ENCODE peak calls at places on chromosomes 13 and 19, in five cellular contexts. M is iPS DF 6.9; E is body of pancreas; P is heart left ventricle; C is CD8-positive, alpha-beta T cell. Q is an unnamed sample. For H3K27me3, the result is how much of the 10 kb centered on the place peaks cover.

GRCh38 chr13:51207881-51208280 is 14.3 kb upstream of the FAM124A start:
- DNase-seq in M (no peak), E (no peak), P (no peak), C (no peak), Q (no peak)

GRCh38 chr19:8224394-8225145 is 15.4 kb downstream of the CERS4 start:
- DNase-seq in M (no peak), E (no peak), P (peak), C (no peak), Q (no peak)

GRCh38 chr19:1383311-1384084 is at the start of gene NDUFS7:
- DNase-seq in M (no peak), E (peak), P (peak), C (peak), Q (peak)

GRCh38 chr19:38070573-38070972 is 153.4 kb downstream of the DPF1 start:
- DNase-seq in M (no peak), E (no peak), P (no peak), C (no peak), Q (no peak)

GRCh38 chr13:105587786-105588185 is 947.7 kb downstream of the EFNB2 start:
- DNase-seq in M (no peak), E (no peak), P (no peak), C (no peak), Q (no peak)

GRCh38 chr13:30916991-30917390 is 10.9 kb downstream of the MEDAG start:
- DNase-seq in M (no peak), E (no peak), P (no peak), C (no peak), Q (no peak)

GRCh38 chr13:86906458-86906857 is 764.7 kb upstream of the SLITRK5 start:
- DNase-seq in M (no peak), E (no peak), P (no peak), C (no peak), Q (no peak)

GRCh38 chr13:39527961-39528720 is 74.9 kb downstream of the LHFPL6 start:
- DNase-seq in M (no peak), E (no peak), P (no peak), C (no peak), Q (peak)

GRCh38 chr13:93522486-93522885 is 295.9 kb downstream of the GPC6 start:
- DNase-seq in M (no peak), E (no peak), P (no peak), C (no peak), Q (no peak)

DNA sequence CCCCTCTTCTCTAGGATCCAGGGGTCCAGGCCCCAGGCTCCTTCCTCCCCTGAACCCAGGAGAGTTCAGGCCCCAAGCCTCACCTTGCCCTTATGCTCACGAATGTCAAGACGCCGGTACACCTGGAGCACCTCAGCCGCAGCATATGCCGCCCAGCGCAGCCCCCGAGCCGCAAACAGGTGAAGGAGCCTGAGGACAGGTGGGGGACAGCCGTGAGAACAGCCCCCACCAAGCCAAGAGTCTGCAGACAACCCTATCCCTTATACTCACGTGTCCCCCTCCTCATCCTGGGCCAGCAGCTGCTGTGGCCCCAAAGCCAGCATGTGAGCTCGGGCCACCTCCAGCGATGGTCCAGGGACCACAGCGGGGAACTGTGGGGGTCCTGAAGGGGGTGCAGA is 3.7 kb downstream of the NFKBID start:
- DNase-seq in M (no peak), E (no peak), P (no peak), C (no peak), Q (no peak)
- H3K27me3 ChIP-seq in M (under half), E (under half), P (under half), C (under half), Q (under half)

GRCh38 chr13:112606125-112607001 is 18.4 kb upstream of the TUBGCP3 start:
- DNase-seq in M (peak), E (peak), P (peak), C (peak), Q (peak)
- H3K27ac ChIP-seq in M (no peak), E (peak), P (peak), C (no peak), Q (peak)

GRCh38 chr13:41019027-41019487 is at the start of gene ELF1:
- DNase-seq in M (no peak), E (peak), P (no peak), C (peak), Q (peak)
- H3K27me3 ChIP-seq in M (under half), E (under half), P (under half), C (under half), Q (under half)

GRCh38 chr13:98214707-98215106 is 37.6 kb upstream of the RNF113B start:
- DNase-seq in M (no peak), E (peak), P (no peak), C (no peak), Q (no peak)

GRCh38 chr13:98215508-98215907 is 38.4 kb upstream of the RNF113B start:
- DNase-seq in M (no peak), E (no peak), P (no peak), C (no peak), Q (no peak)

GRCh38 chr13:98216711-98217110 is 39.6 kb upstream of the RNF113B start:
- DNase-seq in M (no peak), E (no peak), P (no peak), C (no peak), Q (no peak)

GRCh38 chr13:98217597-98217996 is 40.5 kb upstream of the RNF113B start:
- DNase-seq in M (no peak), E (no peak), P (no peak), C (no peak), Q (no peak)

GRCh38 chr13:98216135-98216565 is 39.1 kb upstream of the RNF113B start:
- DNase-seq in M (no peak), E (peak), P (peak), C (no peak), Q (peak)
- H3K27ac ChIP-seq in M (no peak), E (no peak), P (no peak), C (no peak), Q (no peak)

DNA sequence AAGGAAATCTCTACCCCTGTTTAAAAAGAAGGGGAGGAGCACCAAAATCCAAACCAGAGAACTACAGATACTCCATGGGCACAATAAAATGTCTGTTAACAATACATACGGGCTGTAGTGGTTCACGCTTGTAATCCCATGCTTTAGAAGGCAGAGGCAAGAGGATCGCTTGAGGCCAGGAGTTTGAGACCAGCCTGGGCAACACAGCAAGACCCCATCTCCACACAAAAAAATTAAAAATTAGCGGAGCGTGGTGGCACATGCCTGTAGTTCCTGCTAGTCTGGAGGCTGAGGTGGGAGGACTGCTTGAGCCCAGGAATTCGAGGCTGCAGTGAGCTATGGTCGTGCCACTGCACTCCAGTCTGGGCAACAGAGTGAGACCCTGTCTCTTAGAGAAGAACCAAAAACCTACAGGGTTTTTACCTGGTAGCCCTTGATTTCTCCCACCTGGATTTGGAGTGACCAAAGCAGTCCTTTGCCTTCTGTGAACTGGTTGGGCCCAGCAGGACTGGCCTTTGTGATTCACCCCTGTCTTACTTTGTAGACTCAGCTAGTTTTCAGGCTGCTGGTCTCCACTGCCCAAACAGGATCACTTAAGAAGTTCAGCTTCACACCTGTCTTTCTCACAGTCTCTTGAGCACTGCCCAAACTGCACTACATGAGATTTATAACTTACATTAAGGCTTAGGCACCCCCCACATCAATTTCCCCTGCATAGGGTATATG is 38.7 kb upstream of the FLT1 start:
- DNase-seq in M (no peak), E (no peak), P (no peak), C (no peak), Q (no peak)
- H3K27me3 ChIP-seq in M (under half), E (under half), P (under half), C (under half), Q (under half)

GRCh38 chr19:33522371-33522662 is 726 bp upstream of the PEPD start:
- DNase-seq in M (no peak), E (no peak), P (no peak), C (no peak), Q (no peak)
- H3K27ac ChIP-seq in M (no peak), E (no peak), P (no peak), C (no peak), Q (no peak)

GRCh38 chr13:111595791-111596190 is 275.3 kb downstream of the TEX29 start:
- DNase-seq in M (no peak), E (no peak), P (no peak), C (no peak), Q (no peak)

GRCh38 chr13:111594606-111595005 is 274.2 kb downstream of the TEX29 start:
- DNase-seq in M (no peak), E (no peak), P (no peak), C (no peak), Q (no peak)

GRCh38 chr13:111597041-111598017 is 276.9 kb downstream of the TEX29 start:
- DNase-seq in M (no peak), E (no peak), P (no peak), C (no peak), Q (no peak)

GRCh38 chr13:111598751-111599150 is 278.3 kb downstream of the TEX29 start:
- DNase-seq in M (no peak), E (no peak), P (no peak), C (no peak), Q (peak)

GRCh38 chr13:111595276-111595675 is 274.8 kb downstream of the TEX29 start:
- DNase-seq in M (no peak), E (no peak), P (no peak), C (no peak), Q (no peak)
- H3K27me3 ChIP-seq in M (under half), E (under half), P (under half), C (under half), Q (under half)